ENCODE peak calls at places on chromosomes 5 and 9, in seven cellular contexts. V is CD4-positive, alpha-beta T cell; H is vagina; W is DND-41; B is tibial artery; P is CD8-positive, alpha-beta memory T cell; T is uterus. S is an unnamed sample.
A peak's percentile ranks its signal among the peaks of the same experiment; 100 is the strongest.

GRCh38 chr5:124372457-124372856 is 374.0 kb downstream of the ZNF608 start:
- DNase-seq in P (no peak), H (no peak), B (no peak), V (no peak), W (no peak), T (no peak), S (no peak)

GRCh38 chr9:91750343-91750742 is 199.7 kb downstream of the ROR2 start:
- DNase-seq in T (no peak), W (no peak), P (no peak), V (no peak), H (no peak), B (no peak), S (no peak)

GRCh38 chr9:94921072-94921471 is 194.6 kb downstream of the AOPEP start:
- DNase-seq in V (no peak), P (no peak), W (no peak), B (no peak), H (no peak), T (peak; percentile 71), S (no peak)

GRCh38 chr5:135437796-135438560 is 9.2 kb downstream of the DCANP1 start:
- DNase-seq in T (no peak), H (no peak), W (peak; percentile 0), B (no peak), V (no peak), P (no peak), S (no peak)

GRCh38 chr5:116626272-116626723 is 51.7 kb upstream of the SEMA6A start:
- DNase-seq in H (peak; percentile 95), P (no peak), V (no peak), W (no peak), T (peak; percentile 88), B (peak; percentile 89), S (no peak)

GRCh38 chr9:110731437-110732028 is 62.9 kb downstream of the MUSK start:
- DNase-seq in T (no peak), H (no peak), B (no peak), V (no peak), W (no peak), P (no peak), S (no peak)

GRCh38 chr5:81420039-81420667 is 26.2 kb upstream of the ACOT12 start:
- DNase-seq in H (no peak), W (no peak), T (no peak), B (no peak), V (no peak), P (no peak), S (no peak)

GRCh38 chr5:175059687-175060194 is 335.4 kb downstream of the MSX2 start:
- DNase-seq in W (peak; percentile 12), V (no peak), B (peak; percentile 73), H (no peak), P (no peak), T (peak; percentile 15), S (no peak)

GRCh38 chr9:79057576-79057975 is 514.2 kb upstream of the TLE4 start:
- DNase-seq in B (no peak), H (no peak), W (no peak), T (no peak), V (no peak), P (no peak), S (no peak)

GRCh38 chr5:178241259-178241658 is 8.7 kb upstream of the PHYKPL start:
- DNase-seq in P (peak; percentile 23), W (peak; percentile 60), T (no peak), V (no peak), H (no peak), B (no peak), S (no peak)

GRCh38 chr5:9653811-9654210 is 23.7 kb upstream of the TAS2R1 start:
- DNase-seq in B (no peak), W (no peak), T (no peak), H (no peak), V (no peak), P (no peak), S (no peak)

GRCh38 chr5:23496576-23496975 is 10.8 kb upstream of the PRDM9 start:
- DNase-seq in T (no peak), W (no peak), H (no peak), P (no peak), V (no peak), B (no peak), S (no peak)

GRCh38 chr5:96459313-96460109 is 26.5 kb upstream of the PCSK1 start:
- DNase-seq in W (no peak), B (no peak), P (no peak), T (no peak), V (no peak), H (no peak), S (no peak)

GRCh38 chr5:19928556-19929421 is 59.2 kb downstream of the CDH18 start:
- DNase-seq in P (no peak), V (no peak), H (no peak), B (no peak), T (no peak), W (no peak), S (no peak)

DNA sequence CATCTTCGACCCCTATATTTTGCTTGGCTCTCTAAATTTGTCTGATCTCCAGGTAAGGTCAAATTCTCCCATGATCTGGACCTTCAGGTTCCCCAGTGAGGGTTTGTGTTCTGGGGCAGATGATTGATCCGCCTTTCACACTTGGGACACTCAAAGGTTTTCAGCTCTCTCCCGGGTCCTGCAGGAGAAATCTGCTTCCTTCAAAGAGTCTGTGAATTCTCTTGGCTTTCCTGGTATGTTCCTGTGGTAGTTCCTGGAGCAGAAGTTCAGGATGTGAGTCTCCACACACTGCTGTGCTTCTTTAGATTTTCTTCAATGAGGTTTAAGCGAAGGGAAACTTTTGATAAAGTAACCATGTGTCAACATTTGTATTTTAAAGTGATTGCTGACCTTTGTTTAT is 318.0 kb downstream of the TAF11L14 start:
- DNase-seq in B (no peak), P (no peak), H (no peak), W (no peak), T (no peak), V (no peak), S (no peak)
- H3K9me3 ChIP-seq in B (no peaks in the 10 kb centered on the region), P (no peaks in the 10 kb centered on the region), H (no peaks in the 10 kb centered on the region), W (peaks cover 4% of the 10 kb centered on the region), T (no peaks in the 10 kb centered on the region), V (no peaks in the 10 kb centered on the region), S (no peaks in the 10 kb centered on the region)

GRCh38 chr9:68964765-68965164 is 49.1 kb downstream of the PRKACG start:
- DNase-seq in V (no peak), T (no peak), B (no peak), H (no peak), P (no peak), W (no peak), S (no peak)

GRCh38 chr9:68967800-68968199 is 46.1 kb downstream of the PRKACG start:
- DNase-seq in W (no peak), V (no peak), P (no peak), H (no peak), B (no peak), T (no peak), S (no peak)

GRCh38 chr9:68964102-68964541 is 49.8 kb downstream of the PRKACG start:
- DNase-seq in W (no peak), V (no peak), T (no peak), H (no peak), P (no peak), B (no peak), S (no peak)

GRCh38 chr9:68969538-68969937 is 44.4 kb downstream of the PRKACG start:
- DNase-seq in P (no peak), V (no peak), H (no peak), T (no peak), W (no peak), B (no peak), S (no peak)

DNA sequence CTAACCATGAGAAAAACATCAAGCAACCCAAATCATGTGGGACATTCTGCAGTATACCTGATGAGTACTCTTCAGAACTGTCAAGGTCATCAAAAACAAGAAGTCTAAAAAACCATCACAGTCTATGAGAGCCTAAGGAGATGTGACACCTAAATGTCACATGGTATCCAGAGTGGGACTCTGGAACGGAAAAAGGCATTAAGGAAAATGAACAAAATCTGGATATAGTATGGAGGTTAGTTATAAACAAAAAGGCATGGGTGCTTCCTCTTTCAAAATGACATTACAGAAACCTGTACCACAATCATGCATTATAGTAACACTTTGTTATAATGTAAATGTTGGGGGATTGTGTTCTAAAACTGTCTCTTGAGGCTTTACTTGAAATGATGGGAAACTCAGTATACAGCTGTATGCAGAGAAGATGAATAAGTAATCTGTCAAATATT is 47.4 kb downstream of the PRKACG start:
- DNase-seq in W (no peak), T (no peak), B (no peak), P (no peak), H (no peak), V (no peak), S (no peak)
- H3K27me3 ChIP-seq in W (no peaks in the 10 kb centered on the region), T (no peaks in the 10 kb centered on the region), B (no peaks in the 10 kb centered on the region), P (no peaks in the 10 kb centered on the region), H (no peaks in the 10 kb centered on the region), V (no peaks in the 10 kb centered on the region), S (no peaks in the 10 kb centered on the region)

GRCh38 chr5:88861213-88861612 is 21.8 kb downstream of the MEF2C start:
- DNase-seq in T (no peak), P (no peak), W (no peak), V (no peak), H (no peak), B (no peak), S (no peak)
- H3K9me3 ChIP-seq in T (no peaks in the 10 kb centered on the region), P (no peaks in the 10 kb centered on the region), W (no peaks in the 10 kb centered on the region), V (no peaks in the 10 kb centered on the region), H (no peaks in the 10 kb centered on the region), B (no peaks in the 10 kb centered on the region), S (no peaks in the 10 kb centered on the region)

DNA sequence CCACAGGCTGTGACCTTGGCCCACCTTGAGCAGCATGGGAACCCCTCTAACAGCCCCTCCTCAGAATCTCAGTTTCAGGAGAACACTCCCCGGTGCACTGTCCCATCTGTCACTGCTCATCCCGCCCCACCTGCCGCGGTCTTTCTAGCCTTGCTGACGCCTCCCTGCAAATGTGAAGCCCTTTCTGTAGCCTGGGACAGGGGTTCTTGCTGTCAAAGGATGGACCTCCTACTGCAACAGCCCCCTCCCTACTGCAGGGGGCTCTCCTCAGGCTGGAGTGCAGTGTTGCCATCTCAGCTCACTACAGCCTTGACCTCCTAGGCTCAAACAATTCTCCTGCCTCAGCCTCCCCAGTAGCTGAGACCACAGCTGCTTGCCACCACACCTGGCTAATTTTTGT is 20.0 kb downstream of the OR2V1 start:
- DNase-seq in W (no peak), P (no peak), H (no peak), V (no peak), T (no peak), B (peak; percentile 35), S (no peak)
- H3K27me3 ChIP-seq in W (no peaks in the 10 kb centered on the region), P (peaks cover 30% of the 10 kb centered on the region), H (peaks cover 6% of the 10 kb centered on the region), V (peaks cover 86% of the 10 kb centered on the region), T (no peaks in the 10 kb centered on the region), B (peaks cover 75% of the 10 kb centered on the region), S (peaks cover 10% of the 10 kb centered on the region)

DNA sequence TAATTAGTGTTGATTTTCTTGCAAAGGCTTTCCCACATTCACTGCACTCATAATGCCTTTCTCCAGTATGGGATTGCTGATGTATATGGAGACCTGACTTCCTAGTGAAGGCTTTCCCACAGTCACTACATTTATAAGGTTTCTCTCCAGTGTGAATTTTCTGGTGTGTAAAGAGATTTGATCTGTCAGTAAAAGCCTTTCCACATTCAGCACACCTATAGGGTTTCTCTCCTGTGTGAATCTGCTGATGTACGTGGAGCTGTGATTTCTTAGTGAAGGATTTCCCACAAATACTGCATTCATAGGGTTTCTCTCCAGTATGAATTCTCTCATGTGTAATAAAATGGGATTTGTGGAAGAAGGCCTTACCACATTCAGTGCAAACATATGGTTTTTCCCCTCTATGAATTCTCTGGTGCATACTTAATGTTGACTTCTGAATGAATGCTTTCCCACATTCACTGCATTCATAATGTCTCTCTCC is 31.1 kb downstream of the ZNF484 start:
- DNase-seq in B (no peak), T (no peak), P (no peak), W (no peak), H (no peak), V (no peak), S (no peak)
- H3K9me3 ChIP-seq in B (peaks cover 80% of the 10 kb centered on the region), T (no peaks in the 10 kb centered on the region), P (peaks cover 35% of the 10 kb centered on the region), W (peaks cover 26% of the 10 kb centered on the region), H (peaks cover 57% of the 10 kb centered on the region), V (peaks cover 63% of the 10 kb centered on the region), S (peaks cover 41% of the 10 kb centered on the region)